ENCODE peak calls at places on chromosomes 5 and 9, in five cellular contexts. H is anterior cingulate cortex, Y is prostate gland, W is GM04503, D is H7. O is an unnamed sample.

GRCh38 chr9:93896093-93896492 is 59.1 kb downstream of the BARX1 start:
- DNase-seq in Y (no peak), W (no peak), H (no peak), D (peak; percentile 40), O (no peak)

GRCh38 chr9:17462869-17463464 is 115.9 kb upstream of the SH3GL2 start:
- DNase-seq in W (peak; percentile 6), Y (peak; percentile 35), D (peak; percentile 12), H (no peak), O (peak; percentile 25)

GRCh38 chr5:112388739-112389138 is 30.3 kb downstream of the EPB41L4A start:
- DNase-seq in D (no peak), W (no peak), H (no peak), Y (no peak), O (no peak)

GRCh38 chr9:5510991-5511390 is 660 bp downstream of the PDCD1LG2 start:
- DNase-seq in H (no peak), W (no peak), D (no peak), Y (no peak), O (no peak)

GRCh38 chr5:178532666-178533065 is 57.5 kb downstream of the COL23A1 start:
- DNase-seq in Y (no peak), H (no peak), D (no peak), W (no peak), O (no peak)

GRCh38 chr9:135887021-135887507 is 20.3 kb downstream of the CAMSAP1 start:
- DNase-seq in H (peak; percentile 29), Y (no peak), D (no peak), W (no peak), O (no peak)

GRCh38 chr9:98888794-98889495 is 54.8 kb upstream of the COL15A1 start:
- DNase-seq in W (no peak), H (no peak), Y (no peak), D (no peak), O (no peak)

GRCh38 chr5:127442085-127442484 is 75.4 kb upstream of the PRRC1 start:
- DNase-seq in H (no peak), D (no peak), W (no peak), Y (no peak), O (no peak)

GRCh38 chr5:81140461-81140860 is 92.7 kb upstream of the CKMT2 start:
- DNase-seq in H (no peak), Y (no peak), D (no peak), W (no peak), O (no peak)

GRCh38 chr9:95044731-95045508 is 272.6 kb downstream of the FANCC start:
- DNase-seq in H (no peak), W (no peak), D (peak; percentile 90), Y (peak; percentile 78), O (peak; percentile 74)

GRCh38 chr9:34332370-34332964 is 3.1 kb downstream of the NUDT2 start:
- DNase-seq in W (no peak), D (peak; percentile 39), Y (no peak), H (no peak), O (peak; percentile 49)

GRCh38 chr5:54628049-54628448 is 110.5 kb downstream of the SNX18 start:
- DNase-seq in D (no peak), W (no peak), Y (no peak), H (no peak), O (no peak)

GRCh38 chr5:43073597-43074546 is 33.8 kb upstream of the ANXA2R start:
- DNase-seq in W (no peak), D (peak; percentile 69), Y (no peak), H (no peak), O (no peak)

GRCh38 chr5:94024101-94024500 is 282.7 kb upstream of the POU5F2 start:
- DNase-seq in H (no peak), Y (no peak), D (no peak), W (no peak), O (no peak)

GRCh38 chr5:177510567-177511053 is 984 bp upstream of the DOK3 start:
- DNase-seq in D (no peak), H (no peak), W (no peak), Y (no peak), O (no peak)

GRCh38 chr5:158461240-158461854 is 602.4 kb upstream of the CLINT1 start:
- DNase-seq in H (no peak), D (no peak), W (no peak), Y (no peak), O (peak; percentile 57)

GRCh38 chr9:95073042-95073607 is 244.4 kb downstream of the FANCC start:
- DNase-seq in W (no peak), H (no peak), Y (no peak), D (peak; percentile 85), O (no peak)

GRCh38 chr9:2289234-2289755 is 274.1 kb downstream of the SMARCA2 start:
- DNase-seq in W (no peak), D (no peak), H (no peak), Y (no peak), O (peak; percentile 47)

GRCh38 chr5:99004960-99005359 is 76.2 kb upstream of the CHD1 start:
- DNase-seq in W (no peak), D (no peak), Y (no peak), H (no peak), O (no peak)

GRCh38 chr9:101400120-101400519 is 1.5 kb downstream of the ZNF189 start:
- DNase-seq in H (no peak), D (no peak), W (no peak), Y (no peak), O (no peak)

GRCh38 chr5:1887400-1888360 is 5.0 kb upstream of the IRX4 start:
- DNase-seq in D (peak; percentile 90), Y (no peak), H (no peak), W (no peak), O (no peak)

GRCh38 chr5:91269198-91269597 is 113.9 kb downstream of the ARRDC3 start:
- DNase-seq in D (no peak), H (no peak), W (no peak), Y (no peak), O (no peak)

GRCh38 chr5:120465281-120465961 is 1.3 kb downstream of the PRR16 start:
- DNase-seq in D (peak; percentile 71), W (no peak), H (peak; percentile 75), Y (peak; percentile 51), O (peak; percentile 7)

GRCh38 chr9:75692309-75692708 is 198.2 kb upstream of the PCSK5 start:
- DNase-seq in H (no peak), D (no peak), W (no peak), Y (no peak), O (no peak)

GRCh38 chr9:93263334-93264229 is 79.6 kb downstream of the WNK2 start:
- DNase-seq in H (no peak), Y (no peak), W (no peak), D (peak; percentile 52), O (no peak)

GRCh38 chr9:131709741-131710499 is 30.0 kb downstream of the RAPGEF1 start:
- DNase-seq in W (peak; percentile 25), Y (no peak), D (no peak), H (no peak), O (no peak)

GRCh38 chr9:121884057-121884512 is 209.0 kb downstream of the TTLL11 start:
- DNase-seq in Y (no peak), H (peak; percentile 24), W (no peak), D (peak; percentile 73), O (no peak)

GRCh38 chr5:87132696-87133095 is 135.0 kb upstream of the RASA1 start:
- DNase-seq in W (no peak), D (no peak), Y (no peak), H (no peak), O (no peak)

GRCh38 chr9:97632406-97632991 is 669 bp downstream of the TSTD2 start:
- DNase-seq in Y (peak; percentile 42), D (peak; percentile 24), W (peak; percentile 55), H (no peak), O (peak; percentile 61)

GRCh38 chr5:40479939-40480338 is 199.8 kb upstream of the PTGER4 start:
- DNase-seq in H (no peak), Y (no peak), W (no peak), D (no peak), O (no peak)

GRCh38 chr9:107749787-107750444 is 260.3 kb upstream of the KLF4 start:
- DNase-seq in Y (peak; percentile 85), H (peak; percentile 55), D (peak; percentile 34), W (peak; percentile 88), O (peak; percentile 76)

GRCh38 chr5:175444060-175444904 is at the start of gene DRD1:
- DNase-seq in H (peak; percentile 58), Y (no peak), D (peak; percentile 93), W (no peak), O (peak; percentile 38)

GRCh38 chr9:87944096-87944495 is 26.3 kb downstream of the SPATA31C1 start:
- DNase-seq in W (no peak), Y (no peak), D (no peak), H (no peak), O (no peak)

O was measured in thyroid gland.